ENCODE peak calls at places on chromosomes 6 and 20, in six cellular contexts. L, B, P, C, M and Z are unnamed samples.

GRCh38 chr6:136113736-136114173 is 136.4 kb downstream of the MTFR2 start:
- DNase-seq in P (peak), C (peak), B (peak), L (peak), M (no peak), Z (peak)

GRCh38 chr20:50379049-50379990 is 130.9 kb upstream of the PTPN1 start:
- DNase-seq in P (no peak), L (peak), C (peak), B (peak), M (peak), Z (peak)

GRCh38 chr6:148770408-148771211 is 23.8 kb downstream of the UST start:
- DNase-seq in B (no peak), M (no peak), C (no peak), P (no peak), L (no peak), Z (no peak)

GRCh38 chr6:106787327-106788196 is 158.2 kb downstream of the QRSL1 start:
- DNase-seq in P (peak), L (no peak), C (no peak), M (no peak), B (no peak), Z (no peak)

GRCh38 chr6:83270971-83271714 is 78.0 kb downstream of the RWDD2A start:
- DNase-seq in C (peak), P (no peak), L (peak), M (no peak), B (no peak), Z (peak)

GRCh38 chr6:109456710-109457595 is 1.4 kb upstream of the MICAL1 start:
- DNase-seq in B (peak), P (no peak), L (peak), M (no peak), C (peak), Z (peak)

GRCh38 chr20:16014436-16014835 is 558.8 kb downstream of the KIF16B start:
- DNase-seq in P (no peak), L (no peak), B (no peak), C (no peak), M (no peak), Z (no peak)

GRCh38 chr6:66556936-66557335 is 849.9 kb upstream of the EYS start:
- DNase-seq in P (no peak), L (no peak), M (no peak), B (no peak), C (peak), Z (peak)

GRCh38 chr6:137240168-137240567 is 21.0 kb upstream of the IFNGR1 start:
- DNase-seq in C (peak), B (peak), P (no peak), M (no peak), L (peak), Z (peak)

GRCh38 chr6:82862543-82862942 is 203.1 kb downstream of the UBE3D start:
- DNase-seq in L (peak), C (peak), M (no peak), B (no peak), P (no peak), Z (peak)

GRCh38 chr20:56359212-56360132 is 698 bp downstream of the FAM210B start:
- DNase-seq in M (peak), L (peak), B (peak), C (peak), P (peak), Z (peak)

DNA sequence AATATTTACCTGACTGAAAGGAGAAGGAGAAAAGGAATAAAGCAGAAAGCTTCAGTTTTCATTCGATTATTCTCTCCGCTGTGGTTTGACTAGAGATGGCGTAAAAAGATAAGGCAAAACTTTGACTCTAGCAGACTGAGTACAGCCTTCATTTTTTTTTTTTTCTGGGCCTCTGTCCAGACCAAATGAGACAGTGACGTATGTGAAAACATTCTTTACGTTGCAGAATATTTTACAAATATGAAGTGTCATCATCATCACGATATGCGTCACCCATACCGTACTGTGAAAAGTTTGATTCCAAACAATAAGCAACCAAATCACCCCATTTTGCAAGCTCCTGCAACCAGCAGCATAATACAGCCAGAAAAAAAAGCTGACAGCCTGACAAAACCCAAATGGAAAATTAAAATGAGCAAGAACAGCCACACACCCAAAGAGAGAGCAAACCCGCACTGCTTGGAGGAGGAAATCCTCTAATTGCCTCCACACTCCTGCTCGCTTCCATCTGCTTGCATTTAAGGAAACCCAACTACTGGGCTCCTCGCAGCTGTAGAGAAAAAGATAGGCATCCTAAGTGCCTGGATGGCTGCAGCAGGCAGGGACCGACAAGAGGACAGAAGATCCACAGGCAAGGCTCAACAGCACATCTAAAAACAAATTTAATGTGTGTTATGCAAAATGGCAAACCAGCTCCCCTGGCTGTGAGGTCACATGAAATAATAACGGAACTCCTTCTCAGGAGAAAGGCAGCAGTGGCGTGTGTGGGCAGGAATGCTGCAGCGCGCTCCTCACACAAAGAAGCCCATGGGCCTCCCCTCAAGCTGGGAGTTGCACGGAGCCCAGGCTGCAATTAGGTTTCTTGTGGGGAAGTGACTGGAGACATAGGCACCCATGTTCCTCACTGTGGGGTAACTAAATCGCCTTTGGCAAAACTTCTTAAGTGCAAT is 113.1 kb downstream of the FYN start:
- DNase-seq in B (no peak), C (peak), M (peak), P (no peak), L (peak), Z (peak)
- H3K4me3 ChIP-seq in B (no peak), C (no peak), M (no peak), P (no peak), L (peak), Z (no peak)

GRCh38 chr20:44805991-44806729 is 4.2 kb downstream of the RIMS4 start:
- DNase-seq in M (no peak), P (peak), C (peak), L (peak), B (peak), Z (peak)
- H3K4me3 ChIP-seq in M (no peak), P (no peak), C (no peak), L (no peak), B (no peak), Z (no peak)

DNA sequence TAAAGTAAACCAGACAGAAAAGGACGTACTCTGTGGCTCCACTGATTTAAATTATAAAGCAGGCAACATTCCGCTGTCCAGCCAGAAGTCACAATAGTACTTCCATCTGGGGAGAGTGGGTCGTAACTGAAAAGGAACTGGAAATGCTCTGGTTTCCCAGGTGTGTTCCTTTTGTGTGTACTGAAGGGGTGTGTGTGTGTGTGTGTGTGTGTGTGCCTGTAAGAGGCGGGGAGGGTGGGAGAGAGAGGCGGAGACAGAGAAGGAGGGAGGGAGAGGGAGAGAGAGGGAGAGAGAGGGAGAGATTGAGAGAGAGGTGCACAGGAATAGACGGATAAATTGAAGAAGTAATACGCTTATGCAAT is 178.4 kb upstream of the ZNF184 start:
- DNase-seq in C (no peak), M (no peak), P (peak), B (no peak), L (no peak), Z (no peak)
- H3K4me3 ChIP-seq in C (no peak), M (no peak), P (peak), B (no peak), L (no peak), Z (no peak)

GRCh38 chr6:41549673-41550072 is 3.5 kb downstream of the FOXP4 start:
- DNase-seq in P (no peak), M (no peak), C (no peak), L (no peak), B (no peak), Z (no peak)
- H3K4me3 ChIP-seq in P (no peak), M (no peak), C (no peak), L (no peak), B (no peak), Z (no peak)

GRCh38 chr6:158868122-158868480 is 48.9 kb upstream of the EZR start:
- DNase-seq in B (no peak), C (no peak), P (no peak), M (no peak), L (no peak), Z (no peak)

GRCh38 chr6:158867381-158868121 is 48.4 kb upstream of the EZR start:
- DNase-seq in B (no peak), L (no peak), P (peak), C (no peak), M (no peak), Z (no peak)

GRCh38 chr6:158870418-158870957 is 51.3 kb upstream of the EZR start:
- DNase-seq in L (no peak), M (no peak), P (no peak), C (no peak), B (no peak), Z (no peak)

GRCh38 chr6:158869010-158869603 is 49.9 kb upstream of the EZR start:
- DNase-seq in P (peak), M (no peak), L (no peak), C (no peak), B (peak), Z (no peak)

GRCh38 chr6:158869604-158870417 is 50.6 kb upstream of the EZR start:
- DNase-seq in B (peak), C (peak), M (peak), P (peak), L (peak), Z (peak)
- H3K4me3 ChIP-seq in B (peak), C (peak), M (peak), P (peak), L (peak), Z (peak)

GRCh38 chr6:166957805-166958076 is 1.4 kb upstream of the RNASET2 start:
- DNase-seq in B (no peak), M (no peak), P (no peak), L (no peak), C (no peak), Z (no peak)
- H3K4me3 ChIP-seq in B (no peak), M (no peak), P (no peak), L (no peak), C (no peak), Z (no peak)